ENCODE peak calls at places on chromosomes 7 and 10, in four cellular contexts. F is IMR-90, Y is mesenchymal stem cell, H is neuronal stem cell. O is an unnamed sample.

GRCh38 chr7:74032191-74032490 is 4.2 kb downstream of the ELN start:
- DNase-seq in F (peak; percentile 77), Y (peak; percentile 26), H (no peak), O (no peak)

GRCh38 chr7:93359520-93360198 is 127.5 kb downstream of the VPS50 start:
- DNase-seq in F (no peak), Y (no peak), H (no peak), O (no peak)

GRCh38 chr7:27235387-27236052 is 7.1 kb upstream of the EVX1 start:
- DNase-seq in F (no peak), Y (no peak), H (no peak), O (peak; percentile 84)

GRCh38 chr10:35345383-35345742 is 9.1 kb downstream of the CCNY start:
- DNase-seq in F (no peak), Y (no peak), H (no peak), O (no peak)

GRCh38 chr7:158042156-158042880 is 545.3 kb downstream of the PTPRN2 start:
- DNase-seq in F (no peak), Y (no peak), H (no peak), O (no peak)

GRCh38 chr10:118041316-118041715 is 5.4 kb downstream of the RAB11FIP2 start:
- DNase-seq in F (peak; percentile 76), Y (no peak), H (no peak), O (no peak)

GRCh38 chr10:29415876-29416275 is 127.0 kb downstream of the LYZL1 start:
- DNase-seq in F (peak; percentile 29), Y (no peak), H (no peak), O (no peak)

GRCh38 chr7:82235710-82236109 is 207.9 kb downstream of the CACNA2D1 start:
- DNase-seq in F (peak; percentile 64), Y (peak; percentile 36), H (no peak), O (no peak)

GRCh38 chr10:104844073-104844472 is 203.0 kb downstream of the SORCS3 start:
- DNase-seq in F (no peak), Y (no peak), H (no peak), O (no peak)

GRCh38 chr7:131164025-131164899 is 163.4 kb upstream of the MKLN1 start:
- DNase-seq in F (peak; percentile 81), Y (peak; percentile 72), H (no peak), O (no peak)

GRCh38 chr10:88033380-88033779 is 170.0 kb downstream of the PTEN start:
- DNase-seq in F (no peak), Y (no peak), H (no peak), O (no peak)

GRCh38 chr10:34759161-34759836 is 55.8 kb downstream of the PARD3 start:
- DNase-seq in F (no peak), Y (no peak), H (no peak), O (no peak)

GRCh38 chr10:1571587-1572237 is 165.6 kb downstream of the ADARB2 start:
- DNase-seq in F (no peak), Y (no peak), H (no peak), O (no peak)

GRCh38 chr10:100984670-100985177 is 2.6 kb downstream of the MRPL43 start:
- DNase-seq in F (no peak), Y (no peak), H (no peak), O (no peak)

GRCh38 chr10:79005126-79005820 is 63.5 kb upstream of the ZMIZ1 start:
- DNase-seq in F (no peak), Y (no peak), H (no peak), O (no peak)

GRCh38 chr10:70320751-70321150 is 36.9 kb upstream of the NPFFR1 start:
- DNase-seq in F (no peak), Y (no peak), H (no peak), O (no peak)
- H3K23ac ChIP-seq in F (no peak overlapping the region), Y (no peak overlapping the region), H (no peak overlapping the region), O (no peak overlapping the region)

DNA sequence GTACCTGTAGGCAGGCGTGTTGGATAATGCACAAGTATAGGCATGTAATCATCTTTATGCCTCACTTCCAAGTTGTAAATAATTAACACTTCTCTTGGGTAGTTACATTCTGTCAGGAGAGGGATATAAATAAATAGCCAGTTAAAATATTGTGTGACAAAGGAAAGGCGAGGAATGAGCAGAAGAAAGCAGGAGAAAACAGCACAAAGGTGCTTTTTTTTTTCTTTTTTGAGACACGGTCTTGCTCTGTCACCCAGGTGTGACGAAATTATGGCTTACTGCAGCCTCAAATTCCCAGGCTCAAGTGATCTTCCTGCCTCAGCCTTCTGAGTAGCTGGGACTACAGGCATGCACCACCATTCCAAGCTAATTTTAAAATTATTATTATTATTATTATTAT is 99.2 kb upstream of the LYZL2 start:
- DNase-seq in F (no peak), Y (no peak), H (no peak), O (no peak)
- H3K23ac ChIP-seq in F (no peak overlapping the region), Y (no peak overlapping the region), H (no peak overlapping the region), O (no peak overlapping the region)

GRCh38 chr7:75611557-75612178 is 119.5 kb downstream of the SPDYE5 start:
- DNase-seq in F (no peak), Y (no peak), H (peak; percentile 8), O (peak; percentile 83)
- H3K23ac ChIP-seq in F (no peak overlapping the region), Y (no peak overlapping the region), H (peak overlapping the region; percentile 34), O (no peak overlapping the region)

GRCh38 chr10:95655571-95656290 is 780 bp downstream of the ALDH18A1 start:
- DNase-seq in F (peak; percentile 50), Y (peak; percentile 66), H (peak; percentile 20), O (no peak)
- H3K23ac ChIP-seq in F (peak overlapping the region; percentile 97), Y (peak overlapping the region; percentile 77), H (no peak overlapping the region), O (peak overlapping the region; percentile 40)

DNA sequence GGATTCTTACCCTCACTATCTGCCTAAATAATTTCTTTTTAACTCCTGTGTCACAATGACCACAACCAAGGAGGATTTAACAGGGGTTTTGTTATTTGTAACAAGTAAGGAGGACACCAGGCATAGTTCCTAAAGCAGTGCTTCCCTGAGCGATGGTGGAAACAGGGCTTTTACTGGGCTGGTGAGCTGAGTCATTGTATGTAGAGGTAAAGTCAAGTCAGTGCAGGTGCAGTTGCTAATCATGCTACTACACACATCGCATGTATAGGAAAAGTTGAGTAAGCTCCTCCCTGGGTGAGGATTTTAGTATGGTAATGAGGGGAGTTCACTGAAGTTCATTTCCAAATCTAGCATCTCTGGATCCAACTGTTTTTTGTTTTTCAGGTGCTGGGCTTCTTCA is 22.9 kb upstream of the ABCA13 start:
- DNase-seq in F (no peak), Y (no peak), H (no peak), O (no peak)
- H3K23ac ChIP-seq in F (no peak overlapping the region), Y (no peak overlapping the region), H (no peak overlapping the region), O (no peak overlapping the region)

GRCh38 chr7:85529197-85529596 is 342.3 kb upstream of the SEMA3D start:
- DNase-seq in F (peak; percentile 44), Y (peak; percentile 50), H (no peak), O (no peak)

GRCh38 chr7:85528581-85528980 is 341.7 kb upstream of the SEMA3D start:
- DNase-seq in F (peak; percentile 9), Y (peak; percentile 12), H (no peak), O (no peak)

GRCh38 chr7:85525661-85526060 is 338.8 kb upstream of the SEMA3D start:
- DNase-seq in F (peak; percentile 51), Y (no peak), H (no peak), O (no peak)

GRCh38 chr7:85529831-85530230 is 343.0 kb upstream of the SEMA3D start:
- DNase-seq in F (peak; percentile 47), Y (peak; percentile 57), H (no peak), O (no peak)
- H3K23ac ChIP-seq in F (no peak overlapping the region), Y (no peak overlapping the region), H (no peak overlapping the region), O (no peak overlapping the region)

GRCh38 chr7:40134428-40135423 is at the start of the genes MPLKIP and SUGCT:
- DNase-seq in F (peak; percentile 87), Y (peak; percentile 92), H (peak; percentile 95), O (peak; percentile 86)

GRCh38 chr7:40133561-40134427 is 628 bp downstream of the MPLKIP start:
- DNase-seq in F (peak; percentile 4), Y (peak; percentile 44), H (no peak), O (no peak)

GRCh38 chr7:40138973-40139372 is 4.2 kb downstream of the SUGCT start:
- DNase-seq in F (no peak), Y (no peak), H (no peak), O (no peak)

DNA sequence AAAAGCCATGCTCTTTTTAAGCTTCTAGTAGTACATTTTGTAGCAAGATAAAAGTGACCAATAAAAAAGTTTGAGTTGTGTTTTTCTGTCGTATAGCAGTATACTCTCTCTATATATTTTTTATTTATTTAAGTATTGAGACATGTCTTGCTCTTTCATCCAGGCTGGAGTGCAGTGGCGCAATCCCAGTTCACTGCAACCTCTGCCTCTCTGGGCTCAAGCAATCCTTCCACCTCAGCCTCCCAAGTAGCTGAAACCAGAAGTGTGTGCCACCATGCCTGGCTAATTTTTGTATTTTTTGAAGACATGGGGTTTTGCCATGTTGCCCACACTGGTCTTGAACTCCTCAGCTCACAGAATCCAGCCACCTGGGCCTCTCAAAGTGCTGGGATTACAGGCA is 2.8 kb downstream of the SUGCT start:
- DNase-seq in F (no peak), Y (no peak), H (no peak), O (no peak)
- H3K23ac ChIP-seq in F (no peak overlapping the region), Y (no peak overlapping the region), H (no peak overlapping the region), O (no peak overlapping the region)

GRCh38 chr7:13060173-13060572 is 372.7 kb downstream of the ARL4A start:
- DNase-seq in F (no peak), Y (no peak), H (no peak), O (no peak)

GRCh38 chr7:13062596-13062995 is 375.2 kb downstream of the ARL4A start:
- DNase-seq in F (no peak), Y (no peak), H (no peak), O (no peak)

GRCh38 chr7:13055732-13056369 is 368.4 kb downstream of the ARL4A start:
- DNase-seq in F (no peak), Y (no peak), H (no peak), O (no peak)

GRCh38 chr7:13061115-13061514 is 373.7 kb downstream of the ARL4A start:
- DNase-seq in F (no peak), Y (no peak), H (no peak), O (no peak)

DNA sequence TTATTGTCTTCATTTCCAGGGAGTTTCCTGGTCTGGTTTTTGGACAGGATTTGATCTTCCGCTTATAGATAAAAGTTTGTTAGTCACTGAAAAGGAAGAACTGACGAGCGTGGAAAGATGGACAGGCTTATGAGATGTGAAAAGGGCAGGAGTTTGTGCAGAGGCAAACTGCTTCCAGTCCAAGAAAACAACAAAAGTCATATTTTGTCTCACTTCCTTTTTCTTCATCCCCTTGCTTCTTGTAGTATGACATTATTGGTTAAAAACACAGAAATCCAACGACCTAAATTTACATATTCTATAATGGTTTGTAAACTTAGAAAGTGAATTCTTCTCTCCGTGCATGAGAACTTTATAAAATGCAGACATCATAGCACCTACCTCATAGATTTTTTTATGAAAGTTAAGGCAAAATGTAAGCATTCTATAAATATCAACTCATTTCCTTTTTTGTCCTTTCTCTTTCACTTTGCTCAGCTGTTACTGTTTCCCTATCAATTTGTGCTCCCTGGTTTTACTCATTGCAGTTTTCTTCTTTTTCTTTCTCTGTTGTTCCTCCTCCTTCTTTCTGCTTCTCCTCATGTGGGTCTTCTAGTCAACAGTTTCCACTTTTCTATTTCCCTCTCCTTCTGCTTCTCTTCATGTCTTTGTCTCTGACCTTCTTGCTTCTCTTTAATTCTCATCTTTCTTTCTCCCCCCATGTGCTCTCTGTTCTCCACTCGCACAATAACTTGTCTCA is 370.2 kb downstream of the ARL4A start:
- DNase-seq in F (no peak), Y (peak; percentile 18), H (no peak), O (no peak)
- H3K23ac ChIP-seq in F (no peak overlapping the region), Y (no peak overlapping the region), H (no peak overlapping the region), O (no peak overlapping the region)